ENCODE peak calls at places on chromosome 19, in eight cellular contexts. W, N, F, P, Q, H, T and S are unnamed samples.
A peak's percentile ranks its signal among the peaks of the same experiment; 100 is the strongest.

GRCh38 chr19:35346193-35347052 is 1.3 kb upstream of the FFAR1 start:
- DNase-seq in W (no peak), N (peak; percentile 79), F (peak; percentile 60), P (no peak), Q (peak; percentile 53), H (no peak), T (peak; percentile 79), S (peak; percentile 78)

GRCh38 chr19:17333611-17334413 is 843 bp downstream of the ANO8 start:
- DNase-seq in W (no peak), N (peak; percentile 45), F (no peak), P (peak; percentile 54), Q (peak; percentile 61), H (no peak), T (peak; percentile 83), S (peak; percentile 68)

GRCh38 chr19:55554749-55555152 is 9.4 kb upstream of the SBK3 start:
- DNase-seq in W (no peak), N (no peak), F (no peak), P (no peak), Q (no peak), H (no peak), T (no peak), S (no peak)

GRCh38 chr19:11538232-11539036 is at the start of gene CNN1:
- DNase-seq in W (peak; percentile 97), N (no peak), F (peak; percentile 68), P (peak; percentile 80), Q (no peak), H (peak; percentile 36), T (no peak), S (peak; percentile 23)

GRCh38 chr19:49570138-49570856 is 10.1 kb downstream of the NOSIP start:
- DNase-seq in W (peak; percentile 75), N (no peak), F (no peak), P (peak; percentile 93), Q (peak; percentile 59), H (peak; percentile 62), T (peak; percentile 86), S (peak; percentile 87)

GRCh38 chr19:8600816-8601215 is 9.7 kb downstream of the ADAMTS10 start:
- DNase-seq in W (no peak), N (no peak), F (no peak), P (no peak), Q (no peak), H (no peak), T (no peak), S (no peak)

GRCh38 chr19:1811942-1812425 is at the start of gene ATP8B3:
- DNase-seq in W (no peak), N (no peak), F (no peak), P (no peak), Q (peak; percentile 55), H (no peak), T (peak; percentile 100), S (peak; percentile 100)

GRCh38 chr19:12711187-12711586 is 12.5 kb downstream of the TNPO2 start:
- DNase-seq in W (no peak), N (no peak), F (no peak), P (no peak), Q (no peak), H (no peak), T (no peak), S (no peak)

GRCh38 chr19:10510301-10510802 is 6.9 kb downstream of the S1PR5 start:
- DNase-seq in W (no peak), N (peak; percentile 61), F (no peak), P (peak; percentile 30), Q (peak; percentile 51), H (peak; percentile 66), T (peak; percentile 82), S (peak; percentile 80)

GRCh38 chr19:12938536-12939291 is at the start of gene CALR:
- DNase-seq in W (no peak), N (no peak), F (no peak), P (peak; percentile 65), Q (peak; percentile 24), H (no peak), T (no peak), S (no peak)

GRCh38 chr19:44857837-44858236 is 11.7 kb downstream of the NECTIN2 start:
- DNase-seq in W (no peak), N (no peak), F (no peak), P (no peak), Q (no peak), H (no peak), T (no peak), S (no peak)

GRCh38 chr19:8143041-8143440 is 6.4 kb downstream of the FBN3 start:
- DNase-seq in W (no peak), N (no peak), F (no peak), P (no peak), Q (no peak), H (no peak), T (no peak), S (no peak)

GRCh38 chr19:47144630-47145029 is 14.0 kb downstream of the SAE1 start:
- DNase-seq in W (no peak), N (no peak), F (no peak), P (no peak), Q (no peak), H (no peak), T (no peak), S (no peak)
- TF ChIP-seq CTCF in W (no peak), N (no peak), F (no peak), P (no peak), Q (no peak), H (no peak), T (no peak), S (no peak)

GRCh38 chr19:27750697-27751391 is 1462.1 kb downstream of the UQCRFS1 start:
- DNase-seq in W (peak; percentile 2), N (no peak), F (no peak), P (no peak), Q (no peak), H (no peak), T (no peak), S (no peak)

GRCh38 chr19:27748551-27749152 is 1464.3 kb downstream of the UQCRFS1 start:
- DNase-seq in W (no peak), N (no peak), F (no peak), P (no peak), Q (no peak), H (no peak), T (no peak), S (no peak)

GRCh38 chr19:27744926-27745844 is 1467.8 kb downstream of the UQCRFS1 start:
- DNase-seq in W (no peak), N (no peak), F (no peak), P (no peak), Q (no peak), H (no peak), T (no peak), S (no peak)

GRCh38 chr19:27745978-27746542 is 1466.9 kb downstream of the UQCRFS1 start:
- DNase-seq in W (no peak), N (no peak), F (no peak), P (no peak), Q (no peak), H (no peak), T (no peak), S (no peak)

DNA sequence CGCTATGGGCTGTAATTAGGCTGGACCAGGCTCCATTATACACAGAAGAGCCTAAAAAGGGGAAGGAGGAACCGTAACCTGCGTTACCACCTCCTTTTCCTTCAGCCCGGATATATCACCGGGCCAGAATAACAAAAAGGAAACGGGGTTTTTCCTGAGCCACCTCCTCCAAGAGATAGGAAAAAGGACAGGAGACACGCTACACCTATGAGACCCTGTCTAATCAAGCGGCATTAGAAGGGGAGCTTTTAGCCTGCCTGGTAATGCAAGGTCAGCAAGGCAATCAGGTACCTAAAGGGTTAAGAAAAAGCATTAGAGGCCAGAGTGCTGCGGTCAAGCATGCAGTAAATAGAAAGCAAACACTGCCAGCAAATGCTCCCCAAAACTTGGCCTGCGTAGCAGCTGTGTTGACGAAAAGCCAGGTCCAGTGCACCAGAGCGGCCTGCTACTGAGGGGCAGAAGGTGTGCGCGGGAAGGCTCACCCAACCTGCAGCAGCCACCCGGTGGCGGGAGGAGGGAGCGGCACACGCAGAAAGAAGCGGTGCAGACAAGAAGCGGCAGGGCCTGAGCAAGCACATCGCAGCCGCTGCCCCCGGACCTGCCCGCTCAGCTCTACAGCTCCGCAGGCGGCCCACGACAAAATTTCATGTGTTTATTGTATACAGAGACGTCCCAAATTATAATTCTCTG is 1466.1 kb downstream of the UQCRFS1 start:
- DNase-seq in W (no peak), N (no peak), F (no peak), P (no peak), Q (no peak), H (peak; percentile 5), T (no peak), S (no peak)
- TF ChIP-seq CTCF in W (no peak), N (no peak), F (no peak), P (no peak), Q (no peak), H (peak; percentile 32), T (no peak), S (no peak)

DNA sequence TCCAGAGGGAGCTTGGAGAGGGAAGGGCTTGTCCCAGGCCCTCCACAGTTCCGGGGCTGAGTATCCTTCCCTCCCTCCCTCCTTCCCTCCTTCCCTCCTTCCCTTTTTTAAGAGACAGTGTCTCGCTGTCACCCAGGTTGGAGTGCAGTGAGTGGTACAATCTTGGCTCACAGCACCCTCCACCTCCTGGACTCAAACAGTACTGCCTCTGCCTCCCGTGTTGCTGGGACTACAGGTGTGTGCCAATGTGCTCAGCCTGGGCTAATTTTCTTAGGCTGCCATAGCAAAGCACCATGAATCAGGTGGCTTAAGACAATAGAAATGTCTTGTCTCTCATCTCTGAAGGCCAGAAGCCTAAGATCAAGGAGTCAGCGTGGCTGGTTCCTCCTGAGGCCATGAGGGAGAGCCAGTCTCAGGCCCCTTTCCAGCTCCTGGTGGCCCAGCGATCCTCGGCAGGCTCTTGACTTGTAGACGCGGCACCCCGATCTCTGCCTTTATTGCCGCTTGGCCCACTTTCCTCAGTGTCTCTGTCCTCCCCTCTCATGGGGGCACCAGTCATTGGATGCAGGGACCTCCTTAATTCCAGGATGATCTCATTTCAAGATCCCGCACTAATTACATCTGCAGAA is 47.5 kb downstream of the CRTC1 start:
- DNase-seq in W (no peak), N (no peak), F (no peak), P (no peak), Q (no peak), H (no peak), T (no peak), S (no peak)
- TF ChIP-seq CTCF in W (no peak), N (no peak), F (no peak), P (no peak), Q (no peak), H (no peak), T (no peak), S (no peak)

DNA sequence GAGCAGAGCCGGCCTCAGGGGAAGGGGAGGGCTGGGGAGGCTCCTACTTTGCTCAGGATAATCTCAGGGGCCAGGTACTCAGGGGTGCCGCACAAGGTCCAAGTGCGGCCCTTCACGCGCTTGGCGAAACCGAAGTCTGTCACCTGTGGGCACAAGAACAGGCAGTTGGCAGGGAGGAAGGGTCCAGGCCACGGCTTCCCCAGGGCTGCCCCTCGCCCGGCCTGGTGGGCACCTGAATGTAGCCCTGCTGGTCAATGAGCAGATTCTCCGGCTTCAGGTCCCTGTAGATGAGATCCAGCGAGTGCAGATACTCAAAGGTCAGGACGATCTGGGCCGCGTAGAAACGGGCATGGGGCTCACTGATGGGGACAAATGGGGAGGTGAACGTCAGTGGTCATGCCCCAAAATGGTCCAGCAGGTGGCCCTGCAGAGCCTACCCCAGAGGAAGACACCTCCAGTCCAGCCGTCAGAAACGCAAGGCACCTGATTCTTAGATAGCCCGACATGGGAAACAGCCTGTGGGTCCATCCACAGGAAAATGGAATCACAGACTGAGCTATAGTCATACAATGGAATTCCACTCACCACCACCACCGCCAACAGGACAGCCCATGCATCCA is 7.1 kb upstream of the SAMD1 start:
- DNase-seq in W (no peak), N (no peak), F (no peak), P (no peak), Q (no peak), H (no peak), T (no peak), S (no peak)
- TF ChIP-seq CTCF in W (no peak), N (no peak), F (no peak), P (no peak), Q (no peak), H (peak; percentile 16), T (peak; percentile 14), S (peak; percentile 9)